ENCODE peak calls at places on chromosome 13, in seven cellular contexts. Y, D, O, B, N, Q and A are unnamed samples.

GRCh38 chr13:96053003-96053703 is at the start of gene UGGT2:
- DNase-seq in N (peak; percentile 92), O (peak; percentile 85), D (peak; percentile 64), B (peak; percentile 99), Q (peak; percentile 59), Y (peak; percentile 91), A (peak; percentile 97)

GRCh38 chr13:25971499-25972145 is 80.2 kb downstream of the SHISA2 start:
- DNase-seq in B (no peak), Q (no peak), Y (no peak), O (no peak), D (no peak), N (no peak), A (no peak)

GRCh38 chr13:97359181-97360057 is 74.5 kb upstream of the RAP2A start:
- DNase-seq in O (peak; percentile 73), Q (no peak), N (peak; percentile 71), D (no peak), B (peak; percentile 66), Y (peak; percentile 44), A (peak; percentile 30)

GRCh38 chr13:53507741-53508140 is 479.1 kb downstream of the OLFM4 start:
- DNase-seq in N (no peak), O (no peak), Y (no peak), B (no peak), Q (no peak), D (no peak), A (no peak)

GRCh38 chr13:99385161-99385560 is 78.0 kb upstream of the GPR183 start:
- DNase-seq in Y (no peak), N (no peak), D (no peak), O (no peak), B (no peak), Q (no peak), A (no peak)

GRCh38 chr13:27379694-27380596 is 44.5 kb upstream of the GTF3A start:
- DNase-seq in B (peak; percentile 69), Q (peak; percentile 78), O (peak; percentile 60), D (no peak), N (peak; percentile 66), Y (peak; percentile 58), A (peak; percentile 80)

GRCh38 chr13:111165611-111166010 is 50.5 kb downstream of the ARHGEF7 start:
- DNase-seq in Y (no peak), Q (no peak), B (no peak), N (no peak), O (no peak), D (no peak), A (no peak)

GRCh38 chr13:99464441-99464949 is 36.8 kb upstream of the TM9SF2 start:
- DNase-seq in B (no peak), D (no peak), Q (no peak), O (no peak), N (no peak), Y (no peak), A (no peak)

GRCh38 chr13:23876265-23876664 is 12.9 kb downstream of the MIPEP start:
- DNase-seq in N (no peak), Q (no peak), D (no peak), B (peak; percentile 36), Y (no peak), O (no peak), A (peak; percentile 10)

GRCh38 chr13:55244991-55245644 is 1895.6 kb upstream of the PRR20A start:
- DNase-seq in Y (no peak), Q (peak; percentile 46), O (peak; percentile 1), B (peak; percentile 3), N (peak; percentile 1), D (no peak), A (no peak)

GRCh38 chr13:20684535-20684934 is 19.0 kb upstream of the IL17D start:
- DNase-seq in Q (no peak), N (no peak), B (no peak), Y (no peak), D (no peak), O (no peak), A (no peak)

GRCh38 chr13:91647361-91647970 is 249.0 kb downstream of the GPC5 start:
- DNase-seq in Q (peak; percentile 41), O (peak; percentile 26), Y (no peak), D (no peak), B (peak; percentile 20), N (peak; percentile 77), A (no peak)

GRCh38 chr13:24161010-24161775 is 673 bp downstream of the SPATA13 start:
- DNase-seq in Q (no peak), N (no peak), D (no peak), Y (no peak), B (peak; percentile 65), O (peak; percentile 55), A (peak; percentile 45)

GRCh38 chr13:23681253-23681652 is 111.0 kb downstream of the TNFRSF19 start:
- DNase-seq in O (no peak), D (no peak), Y (no peak), N (no peak), B (no peak), Q (no peak), A (no peak)

GRCh38 chr13:30561506-30561905 is 56.2 kb upstream of the USPL1 start:
- DNase-seq in Y (no peak), B (no peak), O (no peak), N (no peak), D (no peak), Q (no peak), A (no peak)
- TF ChIP-seq JUND in Y (no peak), B (no peak), O (no peak), N (no peak), D (no peak), Q (no peak), A (no peak)

GRCh38 chr13:51532736-51533197 is 51.5 kb upstream of the WDFY2 start:
- DNase-seq in N (no peak), B (no peak), D (no peak), Q (no peak), Y (no peak), O (no peak), A (no peak)

GRCh38 chr13:51538626-51539179 is 45.6 kb upstream of the WDFY2 start:
- DNase-seq in O (no peak), N (no peak), D (no peak), Q (no peak), B (no peak), Y (no peak), A (no peak)

GRCh38 chr13:51539887-51540286 is 44.4 kb upstream of the WDFY2 start:
- DNase-seq in O (no peak), N (no peak), Q (no peak), Y (no peak), D (no peak), B (no peak), A (no peak)

GRCh38 chr13:51534075-51534817 is 50.0 kb upstream of the WDFY2 start:
- DNase-seq in D (no peak), Y (no peak), O (no peak), B (no peak), N (no peak), Q (no peak), A (no peak)
- TF ChIP-seq JUND in D (no peak), Y (no peak), O (no peak), B (no peak), N (no peak), Q (no peak), A (no peak)

GRCh38 chr13:48320906-48321510 is 17.5 kb downstream of the RB1 start:
- DNase-seq in Q (no peak), O (no peak), N (no peak), D (no peak), B (no peak), Y (no peak), A (no peak)

GRCh38 chr13:48320396-48320790 is 16.8 kb downstream of the RB1 start:
- DNase-seq in D (no peak), N (no peak), Q (no peak), B (no peak), Y (no peak), O (no peak), A (no peak)

GRCh38 chr13:48318714-48319457 is 15.3 kb downstream of the RB1 start:
- DNase-seq in Y (no peak), B (no peak), N (no peak), O (no peak), Q (no peak), D (no peak), A (no peak)

GRCh38 chr13:48318014-48318713 is 14.6 kb downstream of the RB1 start:
- DNase-seq in Q (no peak), N (no peak), Y (no peak), B (no peak), O (no peak), D (no peak), A (no peak)

GRCh38 chr13:48319458-48320395 is 16.2 kb downstream of the RB1 start:
- DNase-seq in N (no peak), Y (no peak), B (no peak), O (no peak), Q (no peak), D (no peak), A (no peak)
- TF ChIP-seq JUND in N (no peak), Y (no peak), B (no peak), O (no peak), Q (no peak), D (no peak), A (no peak)

GRCh38 chr13:42277618-42278276 is 5.8 kb downstream of the AKAP11 start:
- DNase-seq in Q (no peak), B (no peak), O (no peak), N (no peak), D (no peak), Y (no peak), A (no peak)
- TF ChIP-seq JUND in Q (no peak), B (no peak), O (no peak), N (no peak), D (no peak), Y (no peak), A (no peak)

GRCh38 chr13:44117351-44117750 is 237.6 kb downstream of the LACC1 start:
- DNase-seq in Q (no peak), N (no peak), B (no peak), O (no peak), D (no peak), Y (no peak), A (no peak)

GRCh38 chr13:44125943-44126469 is 246.3 kb downstream of the LACC1 start:
- DNase-seq in Q (no peak), B (no peak), Y (no peak), D (no peak), O (no peak), N (no peak), A (no peak)

GRCh38 chr13:44116562-44117315 is 237.0 kb downstream of the LACC1 start:
- DNase-seq in Q (no peak), D (no peak), N (no peak), Y (no peak), B (no peak), O (no peak), A (no peak)

GRCh38 chr13:44120814-44121505 is 241.3 kb downstream of the LACC1 start:
- DNase-seq in D (no peak), N (no peak), O (no peak), Q (no peak), Y (no peak), B (no peak), A (no peak)
- TF ChIP-seq JUND in D (no peak), N (no peak), O (no peak), Q (no peak), Y (no peak), B (no peak), A (no peak)

DNA sequence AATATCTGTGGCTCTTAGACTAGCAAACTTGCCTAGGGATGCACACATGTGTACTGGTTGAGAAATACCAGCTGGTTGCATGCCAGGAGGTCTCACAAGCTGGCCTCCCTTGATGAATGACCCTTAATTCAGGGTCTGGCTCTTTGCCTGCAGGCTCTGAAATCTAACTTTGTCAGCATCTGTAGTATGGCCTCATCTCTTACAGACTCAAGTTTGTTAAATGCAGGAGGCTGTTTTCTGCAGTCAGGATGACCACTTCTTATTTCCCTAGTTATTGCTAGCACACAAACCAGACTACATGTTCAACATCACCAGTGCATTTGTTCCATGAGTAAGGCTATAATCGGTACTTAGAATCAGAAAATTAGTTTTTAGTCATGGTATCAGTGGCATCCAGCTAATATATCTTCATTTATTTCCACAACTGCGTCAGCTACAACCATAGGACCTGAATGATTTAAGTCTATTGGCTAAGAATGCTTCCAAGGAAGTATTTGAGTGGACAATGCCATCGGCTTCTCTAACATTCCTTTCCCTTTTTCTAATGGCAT is 23.3 kb upstream of the POSTN start:
- DNase-seq in D (no peak), O (no peak), Q (no peak), B (no peak), Y (no peak), N (no peak), A (no peak)
- TF ChIP-seq JUND in D (no peak), O (no peak), Q (no peak), B (no peak), Y (no peak), N (no peak), A (no peak)